ENCODE peak calls at places on chromosomes 12 and 14, in six cellular contexts. P is H54, X is SK-N-DZ, U is T-helper 17 cell, K is RCC 7860, Z is HT1080. J is an unnamed sample.
A peak's percentile ranks its signal among the peaks of the same experiment; 100 is the strongest.

GRCh38 chr14:104661086-104661485 is 28.3 kb upstream of the INF2 start:
- DNase-seq in P (no peak), U (no peak), K (no peak), Z (no peak), X (no peak), J (no peak)

GRCh38 chr14:86533834-86534233 is 1003.9 kb downstream of the FLRT2 start:
- DNase-seq in U (no peak), X (no peak), Z (no peak), P (no peak), K (no peak), J (no peak)

GRCh38 chr12:13536219-13536910 is 339.8 kb downstream of the EMP1 start:
- DNase-seq in P (no peak), X (no peak), U (no peak), Z (no peak), K (no peak), J (no peak)

GRCh38 chr14:105484069-105484996 is 2.4 kb upstream of the CRIP1 start:
- DNase-seq in K (no peak), U (peak; percentile 38), Z (no peak), X (no peak), P (no peak), J (no peak)

GRCh38 chr14:34596891-34597290 is 33.1 kb downstream of the SNX6 start:
- DNase-seq in Z (no peak), P (no peak), U (no peak), X (no peak), K (no peak), J (no peak)

GRCh38 chr12:65685514-65685913 is 138.8 kb upstream of the HMGA2 start:
- DNase-seq in K (no peak), U (no peak), Z (peak; percentile 50), X (no peak), P (no peak), J (peak; percentile 51)

GRCh38 chr14:91891721-91892220 is 24.4 kb upstream of the TC2N start:
- DNase-seq in Z (no peak), U (no peak), X (no peak), K (no peak), P (no peak), J (peak; percentile 12)

GRCh38 chr12:118050972-118051910 is 9.7 kb downstream of the WSB2 start:
- DNase-seq in P (no peak), Z (no peak), U (no peak), K (no peak), X (no peak), J (peak; percentile 15)

GRCh38 chr14:58944226-58944769 is 244.2 kb upstream of the DAAM1 start:
- DNase-seq in U (no peak), K (no peak), Z (no peak), P (no peak), X (peak; percentile 42), J (no peak)

GRCh38 chr12:119803391-119803791 is 73.7 kb downstream of the CIT start:
- DNase-seq in X (peak; percentile 57), P (no peak), U (no peak), K (no peak), Z (no peak), J (peak; percentile 30)

GRCh38 chr14:20302042-20302761 is 3.5 kb downstream of the TTC5 start:
- DNase-seq in K (peak; percentile 15), X (no peak), Z (peak; percentile 42), P (no peak), U (no peak), J (peak; percentile 41)

GRCh38 chr14:101122855-101123129 is 219.3 kb upstream of the RTL1 start:
- DNase-seq in K (no peak), U (no peak), X (no peak), Z (no peak), P (no peak), J (no peak)

GRCh38 chr12:116492703-116493324 is 66.4 kb upstream of the MAP1LC3B2 start:
- DNase-seq in P (peak; percentile 56), Z (peak; percentile 87), X (no peak), U (no peak), K (peak; percentile 83), J (peak; percentile 93)

GRCh38 chr12:124188561-124189405 is 106.1 kb upstream of the RFLNA start:
- DNase-seq in Z (no peak), X (no peak), K (peak; percentile 51), U (no peak), P (peak; percentile 42), J (peak; percentile 89)

GRCh38 chr14:24224618-24225071 is 7.5 kb downstream of the NEDD8 start:
- DNase-seq in X (no peak), U (no peak), Z (peak; percentile 89), P (no peak), K (no peak), J (peak; percentile 72)

GRCh38 chr12:129723260-129723659 is 180.6 kb downstream of the TMEM132D start:
- DNase-seq in U (no peak), Z (no peak), P (no peak), X (no peak), K (no peak), J (no peak)

GRCh38 chr12:15855646-15856045 is 26.5 kb upstream of the STRAP start:
- DNase-seq in P (no peak), Z (peak; percentile 8), X (no peak), K (no peak), U (no peak), J (peak; percentile 47)

GRCh38 chr14:37894463-37894862 is 299.0 kb downstream of the TTC6 start:
- DNase-seq in K (no peak), X (no peak), P (no peak), U (no peak), Z (no peak), J (no peak)

GRCh38 chr14:57009585-57010515 is 199.6 kb upstream of the OTX2 start:
- DNase-seq in P (no peak), K (no peak), U (no peak), X (peak; percentile 54), Z (no peak), J (peak; percentile 9)

GRCh38 chr12:70774055-70774454 is 136.8 kb upstream of the PTPRB start:
- DNase-seq in X (no peak), P (no peak), Z (peak; percentile 62), K (peak; percentile 7), U (no peak), J (peak; percentile 80)

GRCh38 chr12:3303410-3304136 is 187.4 kb upstream of the PRMT8 start:
- DNase-seq in X (no peak), P (no peak), U (no peak), K (no peak), Z (no peak), J (peak; percentile 65)

GRCh38 chr12:82383930-82384513 is 25.7 kb downstream of the METTL25 start:
- DNase-seq in U (no peak), K (peak; percentile 32), P (no peak), Z (peak; percentile 21), X (peak; percentile 21), J (peak; percentile 46)

GRCh38 chr14:104393199-104393897 is 186.2 kb upstream of the C14orf180 start:
- DNase-seq in Z (no peak), K (no peak), P (no peak), U (no peak), X (no peak), J (no peak)

GRCh38 chr12:111088409-111088808 is 168.0 kb upstream of the MYL2 start:
- DNase-seq in K (no peak), Z (no peak), P (no peak), X (no peak), U (no peak), J (no peak)

J was measured in kidney tubule cell.